ENCODE peak calls at places on chromosomes 12 and 14, in eight cellular contexts. N is DMS 273 treated with DMSO at 0.1 percent for 48 hours; U is OCI-LY7; T is stimulated activated CD8-positive, alpha-beta memory T cell treated with anti-CD3 and anti-CD28 coated beads, Interleukin-4, amount 100 ng/mL, for 24 hours; A is A172; Z is pulmonary artery endothelial cell; H is activated CD4-positive, alpha-beta T cell treated with anti-CD3 and anti-CD28 coated beads, Interleukin-2, amount 50 U/mL, for 1 hour; Q is brain microvascular endothelial cell. W is an unnamed sample.

GRCh38 chr12:96177013-96177412 is 17.2 kb upstream of the ELK3 start:
- DNase-seq in H (peak), Q (peak), T (peak), N (no peak), Z (peak), U (no peak), A (peak), W (no peak)

GRCh38 chr12:28550757-28551381 is 360.6 kb downstream of the CCDC91 start:
- DNase-seq in H (no peak), T (no peak), N (no peak), A (peak), Z (peak), U (no peak), Q (peak), W (no peak)

GRCh38 chr12:96861656-96862055 is 45.4 kb upstream of the NEDD1 start:
- DNase-seq in H (no peak), T (no peak), Q (peak), Z (no peak), A (peak), U (no peak), N (no peak), W (no peak)

GRCh38 chr12:55983229-55983849 is 9.5 kb downstream of the RAB5B start:
- DNase-seq in T (no peak), H (no peak), A (no peak), Z (no peak), N (no peak), U (peak), Q (no peak), W (no peak)

GRCh38 chr12:1918081-1918874 is at the start of gene CACNA2D4:
- DNase-seq in T (no peak), N (no peak), Z (no peak), Q (no peak), U (no peak), H (no peak), A (no peak), W (no peak)

GRCh38 chr12:1872448-1872847 is 46.0 kb downstream of the CACNA2D4 start:
- DNase-seq in Q (no peak), U (no peak), A (no peak), H (no peak), N (no peak), Z (no peak), T (no peak), W (no peak)

GRCh38 chr14:104389326-104390220 is 190.0 kb upstream of the C14orf180 start:
- DNase-seq in Q (no peak), U (peak), Z (no peak), H (peak), N (no peak), A (no peak), T (no peak), W (no peak)

GRCh38 chr14:37027188-37027824 is 145.1 kb downstream of the SLC25A21 start:
- DNase-seq in Q (no peak), U (no peak), N (no peak), A (no peak), H (no peak), T (no peak), Z (no peak), W (no peak)

GRCh38 chr12:120474092-120474960 is 4.8 kb upstream of the SRSF9 start:
- DNase-seq in T (no peak), H (no peak), N (no peak), Z (no peak), U (no peak), A (peak), Q (peak), W (no peak)

GRCh38 chr14:103549361-103550311 is 12.8 kb downstream of the BAG5 start:
- DNase-seq in A (no peak), N (no peak), Z (no peak), H (no peak), Q (no peak), T (no peak), U (no peak), W (no peak)

GRCh38 chr12:54337280-54337842 is 12.4 kb downstream of the COPZ1 start:
- DNase-seq in N (no peak), Q (no peak), H (no peak), T (no peak), A (no peak), U (no peak), Z (no peak), W (no peak)